ENCODE peak calls at places on chromosomes 12 and 14, in ten cellular contexts. One of them, this sample, is unnamed.

GRCh38 chr14:88272390-88273019 is 50.6 kb downstream of the KCNK10 start:
- DNase-seq in body of pancreas: no peak
- DNase-seq in right lobe of liver: no peak
- DNase-seq in stomach: no peak
- DNase-seq in spleen: no peak
- DNase-seq in left lung: no peak
- DNase-seq in dorsolateral prefrontal cortex: no peak
- DNase-seq in cardiac muscle cell: no peak
- DNase-seq in transverse colon: no peak
- DNase-seq in psoas muscle: no peak
- DNase-seq in this sample: no peak

GRCh38 chr12:2680676-2681039 is 114.1 kb upstream of the FKBP4 start:
- DNase-seq in dorsolateral prefrontal cortex: no peak
- DNase-seq in transverse colon: no peak
- DNase-seq in right lobe of liver: no peak
- DNase-seq in body of pancreas: no peak
- DNase-seq in spleen: no peak
- DNase-seq in psoas muscle: no peak
- DNase-seq in stomach: no peak
- DNase-seq in left lung: no peak
- DNase-seq in cardiac muscle cell: no peak
- DNase-seq in this sample: no peak

GRCh38 chr14:93970589-93970966 is 5.8 kb downstream of the ASB2 start:
- DNase-seq in stomach: peak; percentile 60
- DNase-seq in left lung: no peak
- DNase-seq in body of pancreas: peak; percentile 67
- DNase-seq in spleen: peak; percentile 91
- DNase-seq in right lobe of liver: peak; percentile 60
- DNase-seq in dorsolateral prefrontal cortex: no peak
- DNase-seq in cardiac muscle cell: no peak
- DNase-seq in transverse colon: peak; percentile 66
- DNase-seq in psoas muscle: no peak
- DNase-seq in this sample: no peak

GRCh38 chr14:93085916-93086315 is 29.8 kb downstream of the ITPK1 start:
- DNase-seq in spleen: no peak
- DNase-seq in left lung: no peak
- DNase-seq in right lobe of liver: no peak
- DNase-seq in dorsolateral prefrontal cortex: no peak
- DNase-seq in body of pancreas: no peak
- DNase-seq in cardiac muscle cell: peak; percentile 34
- DNase-seq in psoas muscle: no peak
- DNase-seq in stomach: no peak
- DNase-seq in transverse colon: no peak
- DNase-seq in this sample: no peak

GRCh38 chr14:25516838-25517237 is 466.9 kb upstream of the STXBP6 start:
- DNase-seq in right lobe of liver: no peak
- DNase-seq in spleen: no peak
- DNase-seq in psoas muscle: no peak
- DNase-seq in dorsolateral prefrontal cortex: no peak
- DNase-seq in transverse colon: no peak
- DNase-seq in cardiac muscle cell: no peak
- DNase-seq in body of pancreas: no peak
- DNase-seq in left lung: no peak
- DNase-seq in stomach: no peak
- DNase-seq in this sample: no peak

GRCh38 chr12:62833634-62834033 is 101.3 kb downstream of the PPM1H start:
- DNase-seq in cardiac muscle cell: no peak
- DNase-seq in body of pancreas: no peak
- DNase-seq in left lung: no peak
- DNase-seq in psoas muscle: no peak
- DNase-seq in spleen: no peak
- DNase-seq in right lobe of liver: no peak
- DNase-seq in stomach: no peak
- DNase-seq in transverse colon: no peak
- DNase-seq in dorsolateral prefrontal cortex: no peak
- DNase-seq in this sample: no peak

GRCh38 chr14:76958975-76959710 is 69.4 kb downstream of the IRF2BPL start:
- DNase-seq in dorsolateral prefrontal cortex: no peak
- DNase-seq in spleen: no peak
- DNase-seq in transverse colon: no peak
- DNase-seq in right lobe of liver: no peak
- DNase-seq in left lung: no peak
- DNase-seq in cardiac muscle cell: peak; percentile 74
- DNase-seq in stomach: no peak
- DNase-seq in psoas muscle: no peak
- DNase-seq in body of pancreas: no peak
- DNase-seq in this sample: no peak

GRCh38 chr14:21902561-21903199 is 229.1 kb upstream of the OR4E1 start:
- DNase-seq in cardiac muscle cell: no peak
- DNase-seq in transverse colon: no peak
- DNase-seq in right lobe of liver: no peak
- DNase-seq in left lung: no peak
- DNase-seq in psoas muscle: no peak
- DNase-seq in stomach: no peak
- DNase-seq in spleen: no peak
- DNase-seq in dorsolateral prefrontal cortex: no peak
- DNase-seq in body of pancreas: no peak
- DNase-seq in this sample: no peak

GRCh38 chr12:180445-180844 is 33.5 kb downstream of the SLC6A12 start:
- DNase-seq in psoas muscle: no peak
- DNase-seq in left lung: peak; percentile 77
- DNase-seq in body of pancreas: no peak
- DNase-seq in stomach: peak; percentile 34
- DNase-seq in cardiac muscle cell: no peak
- DNase-seq in transverse colon: peak; percentile 44
- DNase-seq in spleen: no peak
- DNase-seq in right lobe of liver: no peak
- DNase-seq in dorsolateral prefrontal cortex: no peak
- DNase-seq in this sample: peak; percentile 75

GRCh38 chr12:98262886-98263285 is 252.5 kb upstream of the TMPO start:
- DNase-seq in stomach: no peak
- DNase-seq in psoas muscle: no peak
- DNase-seq in body of pancreas: no peak
- DNase-seq in dorsolateral prefrontal cortex: no peak
- DNase-seq in spleen: no peak
- DNase-seq in transverse colon: no peak
- DNase-seq in left lung: no peak
- DNase-seq in cardiac muscle cell: no peak
- DNase-seq in right lobe of liver: no peak
- DNase-seq in this sample: no peak

GRCh38 chr12:22740656-22741350 is 115.8 kb downstream of the ETNK1 start:
- DNase-seq in transverse colon: no peak
- DNase-seq in stomach: no peak
- DNase-seq in cardiac muscle cell: no peak
- DNase-seq in body of pancreas: no peak
- DNase-seq in dorsolateral prefrontal cortex: no peak
- DNase-seq in left lung: no peak
- DNase-seq in psoas muscle: no peak
- DNase-seq in spleen: no peak
- DNase-seq in right lobe of liver: no peak
- DNase-seq in this sample: no peak

GRCh38 chr12:97276621-97277020 is 186.0 kb upstream of the RMST start:
- DNase-seq in stomach: no peak
- DNase-seq in right lobe of liver: no peak
- DNase-seq in body of pancreas: no peak
- DNase-seq in cardiac muscle cell: no peak
- DNase-seq in spleen: no peak
- DNase-seq in left lung: no peak
- DNase-seq in psoas muscle: no peak
- DNase-seq in dorsolateral prefrontal cortex: no peak
- DNase-seq in transverse colon: no peak
- DNase-seq in this sample: no peak

GRCh38 chr14:81004575-81004974 is 49.2 kb downstream of the TSHR start:
- DNase-seq in body of pancreas: no peak
- DNase-seq in spleen: no peak
- DNase-seq in stomach: no peak
- DNase-seq in right lobe of liver: no peak
- DNase-seq in psoas muscle: no peak
- DNase-seq in dorsolateral prefrontal cortex: no peak
- DNase-seq in cardiac muscle cell: no peak
- DNase-seq in left lung: no peak
- DNase-seq in transverse colon: no peak
- DNase-seq in this sample: no peak

DNA sequence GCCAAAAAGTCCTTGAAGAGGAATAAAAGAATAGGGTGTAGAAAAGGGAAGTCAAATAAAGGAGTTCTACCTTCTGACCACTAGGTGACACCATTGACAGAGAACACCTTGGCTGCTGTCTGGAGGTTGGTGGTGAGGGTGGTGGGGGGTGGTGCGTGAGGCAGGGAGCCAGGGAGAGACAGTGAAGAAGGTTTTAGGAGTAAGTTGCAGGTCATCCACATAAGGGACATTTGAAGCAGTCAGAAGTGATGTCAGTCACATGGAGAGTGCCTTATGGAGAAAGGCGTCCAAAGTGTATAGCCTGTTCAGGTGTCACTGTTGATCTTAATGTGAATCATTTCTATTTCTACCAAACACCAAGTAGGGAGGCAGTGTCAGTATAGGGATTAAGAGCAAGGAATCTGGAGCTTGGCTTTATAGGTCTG is 279.3 kb upstream of the DDHD1 start:
- DNase-seq in dorsolateral prefrontal cortex: peak; percentile 3
- DNase-seq in psoas muscle: no peak
- DNase-seq in body of pancreas: no peak
- DNase-seq in cardiac muscle cell: peak; percentile 66
- DNase-seq in right lobe of liver: no peak
- DNase-seq in left lung: no peak
- DNase-seq in spleen: no peak
- DNase-seq in transverse colon: no peak
- DNase-seq in stomach: no peak
- DNase-seq in this sample: no peak
- TF ChIP-seq CTCF in dorsolateral prefrontal cortex: peak; percentile 20
- TF ChIP-seq CTCF in psoas muscle: peak; percentile 55
- TF ChIP-seq CTCF in body of pancreas: peak; percentile 27
- TF ChIP-seq CTCF in cardiac muscle cell: peak; percentile 64
- TF ChIP-seq CTCF in right lobe of liver: peak; percentile 46
- TF ChIP-seq CTCF in left lung: peak; percentile 49
- TF ChIP-seq CTCF in spleen: no peak
- TF ChIP-seq CTCF in transverse colon: peak; percentile 65
- TF ChIP-seq CTCF in stomach: no peak
- TF ChIP-seq CTCF in this sample: peak; percentile 54

GRCh38 chr14:100523131-100523530 is 64.1 kb downstream of the BEGAIN start:
- DNase-seq in left lung: peak; percentile 12
- DNase-seq in stomach: no peak
- DNase-seq in right lobe of liver: no peak
- DNase-seq in transverse colon: no peak
- DNase-seq in cardiac muscle cell: no peak
- DNase-seq in body of pancreas: no peak
- DNase-seq in dorsolateral prefrontal cortex: no peak
- DNase-seq in spleen: peak; percentile 28
- DNase-seq in psoas muscle: no peak
- DNase-seq in this sample: peak; percentile 34

GRCh38 chr14:100524233-100524932 is 62.8 kb downstream of the BEGAIN start:
- DNase-seq in stomach: peak; percentile 9
- DNase-seq in left lung: no peak
- DNase-seq in transverse colon: no peak
- DNase-seq in psoas muscle: no peak
- DNase-seq in body of pancreas: no peak
- DNase-seq in spleen: peak; percentile 25
- DNase-seq in right lobe of liver: no peak
- DNase-seq in cardiac muscle cell: no peak
- DNase-seq in dorsolateral prefrontal cortex: no peak
- DNase-seq in this sample: peak; percentile 13

GRCh38 chr14:100524933-100525243 is 62.3 kb downstream of the BEGAIN start:
- DNase-seq in dorsolateral prefrontal cortex: peak; percentile 77
- DNase-seq in body of pancreas: peak; percentile 72
- DNase-seq in spleen: peak; percentile 78
- DNase-seq in right lobe of liver: peak; percentile 31
- DNase-seq in psoas muscle: no peak
- DNase-seq in stomach: peak; percentile 25
- DNase-seq in cardiac muscle cell: peak; percentile 50
- DNase-seq in transverse colon: no peak
- DNase-seq in left lung: peak; percentile 24
- DNase-seq in this sample: peak; percentile 42

GRCh38 chr14:100522616-100523021 is 64.6 kb downstream of the BEGAIN start:
- DNase-seq in cardiac muscle cell: no peak
- DNase-seq in dorsolateral prefrontal cortex: no peak
- DNase-seq in spleen: peak; percentile 28
- DNase-seq in transverse colon: no peak
- DNase-seq in left lung: peak; percentile 10
- DNase-seq in psoas muscle: no peak
- DNase-seq in stomach: no peak
- DNase-seq in body of pancreas: no peak
- DNase-seq in right lobe of liver: no peak
- DNase-seq in this sample: peak; percentile 51

DNA sequence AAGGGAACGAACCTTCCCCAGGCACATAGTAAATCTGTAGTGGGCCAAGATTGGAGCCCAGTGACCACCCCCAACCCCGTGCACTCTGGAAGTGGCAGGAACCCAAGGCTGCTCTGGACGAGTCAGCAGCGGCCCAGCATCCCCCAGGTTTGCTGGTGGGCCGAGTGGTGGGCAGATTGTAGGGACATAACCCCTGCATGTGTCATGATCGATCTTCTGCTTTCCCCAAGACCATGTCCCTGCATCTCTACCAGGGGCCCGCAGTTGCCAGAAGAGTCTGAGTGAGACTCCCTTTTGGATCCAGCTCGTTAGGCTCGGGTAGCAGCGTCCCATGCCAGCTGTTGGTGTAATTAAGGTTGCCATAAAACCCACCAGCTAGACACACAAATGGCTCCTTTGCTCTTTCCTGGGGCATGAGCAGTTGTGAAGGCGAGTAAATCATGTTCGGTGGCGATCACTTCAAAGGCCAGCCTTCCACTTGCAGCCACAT is 63.6 kb downstream of the BEGAIN start:
- DNase-seq in cardiac muscle cell: no peak
- DNase-seq in dorsolateral prefrontal cortex: no peak
- DNase-seq in transverse colon: no peak
- DNase-seq in psoas muscle: no peak
- DNase-seq in spleen: peak; percentile 39
- DNase-seq in stomach: no peak
- DNase-seq in right lobe of liver: no peak
- DNase-seq in body of pancreas: no peak
- DNase-seq in left lung: peak; percentile 9
- DNase-seq in this sample: peak; percentile 45
- H3K27ac ChIP-seq in cardiac muscle cell: no peak overlapping the region
- H3K27ac ChIP-seq in dorsolateral prefrontal cortex: no peak overlapping the region
- H3K27ac ChIP-seq in transverse colon: no peak overlapping the region
- H3K27ac ChIP-seq in psoas muscle: no peak overlapping the region
- H3K27ac ChIP-seq in spleen: no peak overlapping the region
- H3K27ac ChIP-seq in stomach: no peak overlapping the region
- H3K27ac ChIP-seq in right lobe of liver: no peak overlapping the region
- H3K27ac ChIP-seq in body of pancreas: peak overlapping the region; percentile 2
- H3K27ac ChIP-seq in left lung: no peak overlapping the region
- H3K27ac ChIP-seq in this sample: no peak overlapping the region

GRCh38 chr14:67674139-67674479 is 323 bp downstream of the VTI1B start:
- DNase-seq in stomach: peak; percentile 73
- DNase-seq in spleen: peak; percentile 93
- DNase-seq in right lobe of liver: peak; percentile 86
- DNase-seq in psoas muscle: peak; percentile 75
- DNase-seq in transverse colon: peak; percentile 78
- DNase-seq in body of pancreas: peak; percentile 67
- DNase-seq in cardiac muscle cell: peak; percentile 91
- DNase-seq in dorsolateral prefrontal cortex: peak; percentile 56
- DNase-seq in left lung: peak; percentile 81
- DNase-seq in this sample: peak; percentile 87
- TF ChIP-seq CTCF in stomach: no peak
- TF ChIP-seq CTCF in spleen: no peak
- TF ChIP-seq CTCF in right lobe of liver: peak; percentile 44
- TF ChIP-seq CTCF in psoas muscle: peak; percentile 15
- TF ChIP-seq CTCF in transverse colon: no peak
- TF ChIP-seq CTCF in body of pancreas: no peak
- TF ChIP-seq CTCF in cardiac muscle cell: peak; percentile 32
- TF ChIP-seq CTCF in dorsolateral prefrontal cortex: peak; percentile 40
- TF ChIP-seq CTCF in left lung: no peak
- TF ChIP-seq CTCF in this sample: peak; percentile 26

GRCh38 chr12:50984899-50985298 is 32.6 kb downstream of the HIGD1C start:
- DNase-seq in stomach: no peak
- DNase-seq in cardiac muscle cell: no peak
- DNase-seq in body of pancreas: no peak
- DNase-seq in right lobe of liver: no peak
- DNase-seq in spleen: no peak
- DNase-seq in transverse colon: no peak
- DNase-seq in dorsolateral prefrontal cortex: no peak
- DNase-seq in left lung: no peak
- DNase-seq in psoas muscle: no peak
- DNase-seq in this sample: no peak
- H3K27ac ChIP-seq in stomach: no peak overlapping the region
- H3K27ac ChIP-seq in cardiac muscle cell: peak overlapping the region; percentile 52
- H3K27ac ChIP-seq in body of pancreas: no peak overlapping the region
- H3K27ac ChIP-seq in right lobe of liver: peak overlapping the region; percentile 25
- H3K27ac ChIP-seq in spleen: peak overlapping the region; percentile 60
- H3K27ac ChIP-seq in transverse colon: peak overlapping the region; percentile 72
- H3K27ac ChIP-seq in dorsolateral prefrontal cortex: peak overlapping the region; percentile 70
- H3K27ac ChIP-seq in left lung: peak overlapping the region; percentile 74
- H3K27ac ChIP-seq in psoas muscle: peak overlapping the region; percentile 82
- H3K27ac ChIP-seq in this sample: peak overlapping the region; percentile 26